ENCODE peak calls at places on chromosome 9, in five cellular contexts. One of them, this sample, is unnamed.

GRCh38 chr9:69171049-69171448 is 3.0 kb upstream of the TJP2 start:
- DNase-seq in neuronal stem cell: no peak
- DNase-seq in trophoblast cell: peak
- DNase-seq in mesenchymal stem cell: no peak
- DNase-seq in H1: no peak
- DNase-seq in this sample: no peak

GRCh38 chr9:78962186-78962585 is 609.6 kb upstream of the TLE4 start:
- DNase-seq in trophoblast cell: no peak
- DNase-seq in neuronal stem cell: no peak
- DNase-seq in H1: no peak
- DNase-seq in mesenchymal stem cell: no peak
- DNase-seq in this sample: no peak

GRCh38 chr9:108673386-108673785 is 182.4 kb downstream of the ACTL7B start:
- DNase-seq in mesenchymal stem cell: no peak
- DNase-seq in trophoblast cell: no peak
- DNase-seq in H1: no peak
- DNase-seq in neuronal stem cell: no peak
- DNase-seq in this sample: no peak

GRCh38 chr9:5851445-5851844 is 18.5 kb upstream of the ERMP1 start:
- DNase-seq in H1: no peak
- DNase-seq in trophoblast cell: no peak
- DNase-seq in mesenchymal stem cell: peak
- DNase-seq in neuronal stem cell: no peak
- DNase-seq in this sample: no peak

GRCh38 chr9:118652935-118653334 is 716.3 kb downstream of the BRINP1 start:
- DNase-seq in H1: no peak
- DNase-seq in trophoblast cell: no peak
- DNase-seq in neuronal stem cell: no peak
- DNase-seq in mesenchymal stem cell: no peak
- DNase-seq in this sample: no peak

GRCh38 chr9:70093944-70094343 is 50.3 kb downstream of the MAMDC2 start:
- DNase-seq in neuronal stem cell: no peak
- DNase-seq in trophoblast cell: no peak
- DNase-seq in H1: no peak
- DNase-seq in mesenchymal stem cell: peak
- DNase-seq in this sample: no peak

GRCh38 chr9:18821794-18822193 is 211.2 kb downstream of the SAXO1 start:
- DNase-seq in mesenchymal stem cell: no peak
- DNase-seq in neuronal stem cell: no peak
- DNase-seq in H1: no peak
- DNase-seq in trophoblast cell: no peak
- DNase-seq in this sample: no peak

GRCh38 chr9:127405344-127406125 is 8.6 kb downstream of the SLC2A8 start:
- DNase-seq in H1: no peak
- DNase-seq in mesenchymal stem cell: no peak
- DNase-seq in trophoblast cell: no peak
- DNase-seq in neuronal stem cell: no peak
- DNase-seq in this sample: no peak

GRCh38 chr9:84759300-84759750 is 89.8 kb downstream of the NTRK2 start:
- DNase-seq in H1: no peak
- DNase-seq in neuronal stem cell: no peak
- DNase-seq in mesenchymal stem cell: no peak
- DNase-seq in trophoblast cell: no peak
- DNase-seq in this sample: no peak

GRCh38 chr9:124551472-124552339 is 44.5 kb upstream of the NR5A1 start:
- DNase-seq in H1: peak
- DNase-seq in trophoblast cell: peak
- DNase-seq in mesenchymal stem cell: peak
- DNase-seq in neuronal stem cell: peak
- DNase-seq in this sample: peak

GRCh38 chr9:114657705-114658104 is at the start of gene TEX53:
- DNase-seq in H1: no peak
- DNase-seq in trophoblast cell: no peak
- DNase-seq in mesenchymal stem cell: no peak
- DNase-seq in neuronal stem cell: no peak
- DNase-seq in this sample: no peak

GRCh38 chr9:125493861-125494554 is 213.0 kb downstream of the MAPKAP1 start:
- DNase-seq in trophoblast cell: no peak
- DNase-seq in neuronal stem cell: no peak
- DNase-seq in mesenchymal stem cell: no peak
- DNase-seq in H1: no peak
- DNase-seq in this sample: no peak

GRCh38 chr9:127707766-127708165 is 978 bp downstream of the CFAP157 start:
- DNase-seq in neuronal stem cell: no peak
- DNase-seq in trophoblast cell: no peak
- DNase-seq in H1: no peak
- DNase-seq in mesenchymal stem cell: no peak
- DNase-seq in this sample: no peak

GRCh38 chr9:110742741-110743371 is 74.3 kb downstream of the MUSK start:
- DNase-seq in mesenchymal stem cell: peak
- DNase-seq in H1: peak
- DNase-seq in neuronal stem cell: peak
- DNase-seq in trophoblast cell: no peak
- DNase-seq in this sample: no peak

GRCh38 chr9:130892503-130893249 is 3.9 kb downstream of the QRFP start:
- DNase-seq in neuronal stem cell: no peak
- DNase-seq in trophoblast cell: no peak
- DNase-seq in mesenchymal stem cell: no peak
- DNase-seq in H1: no peak
- DNase-seq in this sample: no peak

GRCh38 chr9:76818271-76818670 is 54.0 kb downstream of the PCA3 start:
- DNase-seq in mesenchymal stem cell: peak
- DNase-seq in neuronal stem cell: no peak
- DNase-seq in trophoblast cell: peak
- DNase-seq in H1: peak
- DNase-seq in this sample: peak

GRCh38 chr9:109101810-109102209 is 17.9 kb downstream of the TMEM245 start:
- DNase-seq in H1: no peak
- DNase-seq in trophoblast cell: peak
- DNase-seq in mesenchymal stem cell: peak
- DNase-seq in neuronal stem cell: no peak
- DNase-seq in this sample: no peak

GRCh38 chr9:137276757-137277328 is 683 bp upstream of the TOR4A start:
- DNase-seq in H1: no peak
- DNase-seq in neuronal stem cell: no peak
- DNase-seq in trophoblast cell: no peak
- DNase-seq in mesenchymal stem cell: peak
- DNase-seq in this sample: peak

GRCh38 chr9:114093761-114094505 is 5.2 kb downstream of the KIF12 start:
- DNase-seq in neuronal stem cell: no peak
- DNase-seq in H1: no peak
- DNase-seq in mesenchymal stem cell: no peak
- DNase-seq in trophoblast cell: no peak
- DNase-seq in this sample: peak

GRCh38 chr9:107983191-107983603 is 493.6 kb upstream of the KLF4 start:
- DNase-seq in trophoblast cell: no peak
- DNase-seq in mesenchymal stem cell: peak
- DNase-seq in neuronal stem cell: no peak
- DNase-seq in H1: no peak
- DNase-seq in this sample: no peak

GRCh38 chr9:6625363-6625762 is 20.2 kb downstream of the GLDC start:
- DNase-seq in H1: no peak
- DNase-seq in trophoblast cell: no peak
- DNase-seq in mesenchymal stem cell: no peak
- DNase-seq in neuronal stem cell: no peak
- DNase-seq in this sample: no peak

GRCh38 chr9:18668944-18669343 is 195.0 kb downstream of the ADAMTSL1 start:
- DNase-seq in H1: peak
- DNase-seq in mesenchymal stem cell: peak
- DNase-seq in trophoblast cell: no peak
- DNase-seq in neuronal stem cell: no peak
- DNase-seq in this sample: peak

GRCh38 chr9:137380171-137380570 is 42.8 kb downstream of the EXD3 start:
- DNase-seq in H1: no peak
- DNase-seq in mesenchymal stem cell: no peak
- DNase-seq in trophoblast cell: no peak
- DNase-seq in neuronal stem cell: no peak
- DNase-seq in this sample: no peak

GRCh38 chr9:104238668-104239067 is 144.6 kb downstream of the SMC2 start:
- DNase-seq in H1: no peak
- DNase-seq in trophoblast cell: no peak
- DNase-seq in neuronal stem cell: no peak
- DNase-seq in mesenchymal stem cell: no peak
- DNase-seq in this sample: no peak

GRCh38 chr9:253539-253938 is 38.9 kb downstream of the DOCK8 start:
- DNase-seq in trophoblast cell: no peak
- DNase-seq in mesenchymal stem cell: no peak
- DNase-seq in neuronal stem cell: no peak
- DNase-seq in H1: no peak
- DNase-seq in this sample: no peak

GRCh38 chr9:119298076-119298853 is 71.0 kb downstream of the BRINP1 start:
- DNase-seq in mesenchymal stem cell: no peak
- DNase-seq in trophoblast cell: no peak
- DNase-seq in neuronal stem cell: no peak
- DNase-seq in H1: peak
- DNase-seq in this sample: peak

GRCh38 chr9:89969881-89970639 is 365.2 kb downstream of the GADD45G start:
- DNase-seq in mesenchymal stem cell: peak
- DNase-seq in trophoblast cell: no peak
- DNase-seq in H1: no peak
- DNase-seq in neuronal stem cell: no peak
- DNase-seq in this sample: no peak

DNA sequence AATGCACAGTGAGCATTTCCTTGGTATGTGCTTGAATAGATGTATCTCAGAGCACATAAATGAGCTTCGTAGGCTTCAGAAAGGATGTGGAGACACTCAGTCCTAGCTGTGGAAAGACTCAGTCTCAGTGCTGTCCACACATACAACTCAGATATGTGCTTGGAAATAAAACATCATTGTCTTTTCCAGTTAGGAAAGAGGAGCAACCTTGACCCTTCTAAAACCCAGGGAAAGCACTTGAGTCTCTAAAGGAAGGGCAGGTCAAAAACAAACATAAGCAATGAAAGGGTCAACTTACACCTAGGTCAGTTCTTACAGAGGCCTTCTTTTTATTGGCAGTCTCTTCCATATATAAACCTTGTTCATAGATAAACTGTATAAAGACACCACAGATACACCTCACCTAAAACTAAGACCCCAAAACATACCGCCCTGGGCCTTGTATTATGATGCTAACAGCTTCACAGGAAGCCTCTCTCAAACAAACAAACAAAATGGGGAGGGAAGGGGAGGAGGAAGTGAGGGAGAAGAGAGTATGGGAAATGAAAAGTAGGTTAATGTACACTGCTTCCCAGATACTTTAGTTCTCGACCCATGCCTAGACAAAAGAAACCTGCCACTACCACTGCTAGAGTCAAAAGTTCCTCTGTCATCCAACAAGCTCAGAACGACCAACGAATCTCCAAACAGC is 114.4 kb downstream of the UBAP2 start:
- DNase-seq in mesenchymal stem cell: no peak
- DNase-seq in neuronal stem cell: no peak
- DNase-seq in trophoblast cell: no peak
- DNase-seq in H1: no peak
- DNase-seq in this sample: no peak
- H2BK12ac ChIP-seq in mesenchymal stem cell: no peak
- H2BK12ac ChIP-seq in neuronal stem cell: no peak
- H2BK12ac ChIP-seq in trophoblast cell: no peak
- H2BK12ac ChIP-seq in H1: peak
- H2BK12ac ChIP-seq in this sample: no peak

DNA sequence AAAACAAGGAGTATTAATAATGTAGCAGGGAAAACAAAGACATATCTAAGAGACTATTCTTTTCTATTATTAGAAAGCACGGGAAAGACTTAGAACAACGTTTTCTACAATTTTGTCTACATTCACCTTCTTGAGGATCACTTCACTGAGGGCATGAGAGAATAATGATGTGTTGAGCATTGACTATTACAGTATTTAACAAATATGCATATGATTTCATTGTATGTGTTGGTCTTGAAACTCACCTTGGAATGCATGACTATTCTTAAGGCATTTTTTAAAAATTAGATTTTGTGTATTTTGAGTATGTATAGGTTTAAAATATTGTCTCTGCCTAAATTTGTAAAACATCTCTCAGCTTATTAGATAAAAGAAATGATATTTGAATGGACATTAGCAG is 1.2 kb downstream of the FSD1L start:
- DNase-seq in trophoblast cell: no peak
- DNase-seq in H1: no peak
- DNase-seq in neuronal stem cell: no peak
- DNase-seq in mesenchymal stem cell: no peak
- DNase-seq in this sample: no peak
- H3K23ac ChIP-seq in trophoblast cell: no peak
- H3K23ac ChIP-seq in H1: no peak
- H3K23ac ChIP-seq in neuronal stem cell: no peak
- H3K23ac ChIP-seq in mesenchymal stem cell: no peak
- H3K23ac ChIP-seq in this sample: no peak

GRCh38 chr9:87766697-87767096 is 40.8 kb downstream of the CTSL start:
- DNase-seq in trophoblast cell: peak
- DNase-seq in neuronal stem cell: no peak
- DNase-seq in H1: no peak
- DNase-seq in mesenchymal stem cell: no peak
- DNase-seq in this sample: peak
- H2BK12ac ChIP-seq in trophoblast cell: no peak
- H2BK12ac ChIP-seq in neuronal stem cell: no peak
- H2BK12ac ChIP-seq in H1: no peak
- H2BK12ac ChIP-seq in mesenchymal stem cell: no peak
- H2BK12ac ChIP-seq in this sample: no peak

GRCh38 chr9:121764371-121764730 is 112.9 kb downstream of the DAB2IP start:
- DNase-seq in H1: no peak
- DNase-seq in neuronal stem cell: no peak
- DNase-seq in mesenchymal stem cell: no peak
- DNase-seq in trophoblast cell: no peak
- DNase-seq in this sample: no peak
- H3K23ac ChIP-seq in H1: no peak
- H3K23ac ChIP-seq in neuronal stem cell: peak
- H3K23ac ChIP-seq in mesenchymal stem cell: no peak
- H3K23ac ChIP-seq in trophoblast cell: no peak
- H3K23ac ChIP-seq in this sample: no peak

GRCh38 chr9:28696960-28697359 is 1123.7 kb upstream of the C9orf72 start:
- DNase-seq in trophoblast cell: no peak
- DNase-seq in H1: no peak
- DNase-seq in mesenchymal stem cell: no peak
- DNase-seq in neuronal stem cell: no peak
- DNase-seq in this sample: no peak
- H2BK12ac ChIP-seq in trophoblast cell: no peak
- H2BK12ac ChIP-seq in H1: no peak
- H2BK12ac ChIP-seq in mesenchymal stem cell: no peak
- H2BK12ac ChIP-seq in neuronal stem cell: no peak
- H2BK12ac ChIP-seq in this sample: no peak

DNA sequence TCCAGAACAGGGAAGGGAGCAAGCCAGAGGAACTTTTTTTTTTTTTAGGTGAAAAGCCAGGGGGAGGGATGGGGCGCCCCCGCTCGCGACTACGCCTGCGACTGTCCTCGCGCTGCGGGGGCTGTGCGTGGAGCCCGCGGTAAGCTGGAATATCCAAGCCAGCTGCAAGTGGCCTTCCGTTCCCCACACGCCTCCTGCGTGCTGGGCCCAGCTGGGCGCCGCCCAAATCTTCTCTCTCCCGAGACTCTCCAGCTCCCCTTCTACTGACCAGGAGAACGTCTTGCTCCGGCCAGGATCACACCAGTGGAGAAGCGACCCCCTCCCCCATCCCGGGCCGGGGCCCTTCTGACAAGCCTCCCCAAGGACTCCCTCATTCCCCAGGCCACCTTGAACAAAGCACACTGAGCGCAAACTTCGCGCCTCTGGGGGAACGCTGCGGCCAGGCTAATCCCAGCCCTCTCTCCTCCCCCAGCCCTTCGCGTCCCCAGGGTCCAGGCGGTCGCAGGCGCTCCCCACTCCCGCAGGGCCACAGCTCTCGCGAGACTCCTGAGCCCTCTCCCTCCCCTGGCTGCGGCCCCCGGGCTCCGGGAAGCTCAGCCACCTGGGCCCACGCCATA is 6.6 kb downstream of the BARX1 start:
- DNase-seq in H1: no peak
- DNase-seq in mesenchymal stem cell: no peak
- DNase-seq in neuronal stem cell: no peak
- DNase-seq in trophoblast cell: no peak
- DNase-seq in this sample: peak
- H3K23ac ChIP-seq in H1: no peak
- H3K23ac ChIP-seq in mesenchymal stem cell: no peak
- H3K23ac ChIP-seq in neuronal stem cell: no peak
- H3K23ac ChIP-seq in trophoblast cell: no peak
- H3K23ac ChIP-seq in this sample: no peak